ENCODE peak calls at places on chromosomes 6 and 20, in ten cellular contexts. One of them, this sample, is unnamed.

GRCh38 chr20:62066983-62067433 is 1.3 kb upstream of the TAF4 start:
- DNase-seq in ovary: peak
- DNase-seq in HCT116: no peak
- DNase-seq in heart left ventricle: no peak
- DNase-seq in A549: no peak
- DNase-seq in tibial nerve: no peak
- DNase-seq in stomach: no peak
- DNase-seq in breast epithelium: peak
- DNase-seq in endothelial cell of umbilical vein: no peak
- DNase-seq in IMR-90: no peak
- DNase-seq in this sample: no peak

GRCh38 chr6:138035070-138035469 is 72.1 kb downstream of the PERP start:
- DNase-seq in stomach: no peak
- DNase-seq in endothelial cell of umbilical vein: no peak
- DNase-seq in heart left ventricle: no peak
- DNase-seq in A549: no peak
- DNase-seq in breast epithelium: no peak
- DNase-seq in IMR-90: no peak
- DNase-seq in HCT116: no peak
- DNase-seq in ovary: no peak
- DNase-seq in tibial nerve: no peak
- DNase-seq in this sample: no peak

GRCh38 chr6:153059757-153060156 is 57.2 kb upstream of the MTRF1L start:
- DNase-seq in HCT116: no peak
- DNase-seq in IMR-90: no peak
- DNase-seq in A549: no peak
- DNase-seq in tibial nerve: no peak
- DNase-seq in stomach: no peak
- DNase-seq in breast epithelium: no peak
- DNase-seq in endothelial cell of umbilical vein: peak
- DNase-seq in ovary: no peak
- DNase-seq in heart left ventricle: no peak
- DNase-seq in this sample: no peak

GRCh38 chr20:18919996-18920395 is 106.4 kb downstream of the SCP2D1 start:
- DNase-seq in stomach: no peak
- DNase-seq in A549: no peak
- DNase-seq in endothelial cell of umbilical vein: no peak
- DNase-seq in ovary: no peak
- DNase-seq in heart left ventricle: no peak
- DNase-seq in HCT116: no peak
- DNase-seq in breast epithelium: no peak
- DNase-seq in tibial nerve: no peak
- DNase-seq in IMR-90: no peak
- DNase-seq in this sample: no peak

GRCh38 chr6:106117579-106117978 is 31.4 kb downstream of the PRDM1 start:
- DNase-seq in tibial nerve: no peak
- DNase-seq in ovary: no peak
- DNase-seq in A549: no peak
- DNase-seq in HCT116: no peak
- DNase-seq in IMR-90: no peak
- DNase-seq in endothelial cell of umbilical vein: no peak
- DNase-seq in stomach: no peak
- DNase-seq in heart left ventricle: no peak
- DNase-seq in breast epithelium: no peak
- DNase-seq in this sample: no peak

GRCh38 chr20:39605908-39606307 is 643.8 kb downstream of the DHX35 start:
- DNase-seq in HCT116: no peak
- DNase-seq in IMR-90: no peak
- DNase-seq in breast epithelium: no peak
- DNase-seq in heart left ventricle: no peak
- DNase-seq in ovary: no peak
- DNase-seq in stomach: no peak
- DNase-seq in endothelial cell of umbilical vein: no peak
- DNase-seq in tibial nerve: no peak
- DNase-seq in A549: no peak
- DNase-seq in this sample: no peak

GRCh38 chr20:52484438-52484837 is 292.9 kb upstream of the ZFP64 start:
- DNase-seq in IMR-90: peak
- DNase-seq in tibial nerve: no peak
- DNase-seq in ovary: no peak
- DNase-seq in A549: no peak
- DNase-seq in heart left ventricle: no peak
- DNase-seq in stomach: no peak
- DNase-seq in breast epithelium: no peak
- DNase-seq in endothelial cell of umbilical vein: no peak
- DNase-seq in HCT116: no peak
- DNase-seq in this sample: no peak

GRCh38 chr6:33205172-33206026 is 944 bp downstream of the HSD17B8 start:
- DNase-seq in tibial nerve: no peak
- DNase-seq in A549: peak
- DNase-seq in stomach: no peak
- DNase-seq in HCT116: peak
- DNase-seq in ovary: no peak
- DNase-seq in breast epithelium: no peak
- DNase-seq in heart left ventricle: no peak
- DNase-seq in endothelial cell of umbilical vein: no peak
- DNase-seq in IMR-90: peak
- DNase-seq in this sample: no peak

GRCh38 chr6:151005896-151006632 is 140.6 kb downstream of the MTHFD1L start:
- DNase-seq in IMR-90: no peak
- DNase-seq in endothelial cell of umbilical vein: peak
- DNase-seq in ovary: no peak
- DNase-seq in HCT116: no peak
- DNase-seq in breast epithelium: no peak
- DNase-seq in heart left ventricle: no peak
- DNase-seq in A549: no peak
- DNase-seq in stomach: no peak
- DNase-seq in tibial nerve: no peak
- DNase-seq in this sample: no peak

GRCh38 chr6:151007069-151007468 is 141.6 kb downstream of the MTHFD1L start:
- DNase-seq in endothelial cell of umbilical vein: no peak
- DNase-seq in IMR-90: no peak
- DNase-seq in heart left ventricle: no peak
- DNase-seq in stomach: no peak
- DNase-seq in A549: no peak
- DNase-seq in HCT116: no peak
- DNase-seq in tibial nerve: no peak
- DNase-seq in breast epithelium: no peak
- DNase-seq in ovary: no peak
- DNase-seq in this sample: no peak

GRCh38 chr6:151002562-151002961 is 137.1 kb downstream of the MTHFD1L start:
- DNase-seq in heart left ventricle: no peak
- DNase-seq in HCT116: no peak
- DNase-seq in IMR-90: peak
- DNase-seq in breast epithelium: no peak
- DNase-seq in stomach: no peak
- DNase-seq in A549: no peak
- DNase-seq in tibial nerve: no peak
- DNase-seq in ovary: no peak
- DNase-seq in endothelial cell of umbilical vein: no peak
- DNase-seq in this sample: no peak

GRCh38 chr6:151005126-151005525 is 139.6 kb downstream of the MTHFD1L start:
- DNase-seq in HCT116: no peak
- DNase-seq in IMR-90: no peak
- DNase-seq in breast epithelium: no peak
- DNase-seq in stomach: no peak
- DNase-seq in A549: no peak
- DNase-seq in tibial nerve: no peak
- DNase-seq in endothelial cell of umbilical vein: no peak
- DNase-seq in heart left ventricle: no peak
- DNase-seq in ovary: no peak
- DNase-seq in this sample: no peak

DNA sequence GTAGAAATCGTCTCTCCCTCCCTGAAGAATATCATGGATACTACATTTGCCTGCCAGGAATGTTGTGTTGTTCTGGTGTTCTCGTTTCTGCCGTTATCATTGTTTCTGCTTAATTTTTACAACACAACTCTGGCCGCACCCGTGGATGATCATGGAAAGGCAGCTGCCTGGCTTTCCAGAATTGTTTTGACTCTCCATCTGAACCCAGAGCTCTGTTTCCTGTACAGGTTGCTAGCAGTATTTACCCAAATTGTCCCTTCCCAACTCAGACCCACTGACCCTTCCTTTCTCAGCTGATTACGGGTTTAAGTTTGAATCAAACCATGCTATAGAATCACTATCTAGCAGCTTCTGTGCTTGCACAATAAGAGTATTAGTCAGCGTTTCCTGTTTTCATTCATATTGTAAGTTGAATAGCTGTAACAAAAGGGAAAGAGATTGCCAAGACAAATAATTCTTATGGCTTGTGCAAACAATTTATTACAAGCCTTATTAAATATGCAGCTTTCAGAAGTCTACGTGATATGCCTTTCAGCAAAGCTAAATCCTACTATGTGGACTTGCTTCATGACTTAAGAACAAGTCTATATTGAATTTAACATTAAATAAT is 139.0 kb downstream of the MTHFD1L start:
- DNase-seq in breast epithelium: no peak
- DNase-seq in HCT116: no peak
- DNase-seq in IMR-90: peak
- DNase-seq in heart left ventricle: no peak
- DNase-seq in tibial nerve: no peak
- DNase-seq in A549: peak
- DNase-seq in ovary: no peak
- DNase-seq in stomach: no peak
- DNase-seq in endothelial cell of umbilical vein: peak
- DNase-seq in this sample: no peak
- H3K4me3 ChIP-seq in breast epithelium: no peak
- H3K4me3 ChIP-seq in HCT116: no peak
- H3K4me3 ChIP-seq in IMR-90: no peak
- H3K4me3 ChIP-seq in heart left ventricle: peak
- H3K4me3 ChIP-seq in tibial nerve: no peak
- H3K4me3 ChIP-seq in A549: no peak
- H3K4me3 ChIP-seq in ovary: no peak
- H3K4me3 ChIP-seq in stomach: no peak
- H3K4me3 ChIP-seq in endothelial cell of umbilical vein: no peak
- H3K4me3 ChIP-seq in this sample: no peak

GRCh38 chr20:15336011-15336410 is 998.6 kb upstream of the FLRT3 start:
- DNase-seq in tibial nerve: no peak
- DNase-seq in breast epithelium: no peak
- DNase-seq in A549: no peak
- DNase-seq in IMR-90: no peak
- DNase-seq in heart left ventricle: no peak
- DNase-seq in stomach: no peak
- DNase-seq in endothelial cell of umbilical vein: no peak
- DNase-seq in HCT116: no peak
- DNase-seq in ovary: no peak
- DNase-seq in this sample: no peak

GRCh38 chr20:15327123-15327522 is 989.7 kb upstream of the FLRT3 start:
- DNase-seq in ovary: no peak
- DNase-seq in endothelial cell of umbilical vein: no peak
- DNase-seq in stomach: no peak
- DNase-seq in breast epithelium: no peak
- DNase-seq in HCT116: no peak
- DNase-seq in A549: no peak
- DNase-seq in tibial nerve: no peak
- DNase-seq in IMR-90: no peak
- DNase-seq in heart left ventricle: no peak
- DNase-seq in this sample: no peak

GRCh38 chr20:15333170-15333569 is 995.8 kb upstream of the FLRT3 start:
- DNase-seq in tibial nerve: no peak
- DNase-seq in HCT116: no peak
- DNase-seq in stomach: no peak
- DNase-seq in IMR-90: no peak
- DNase-seq in heart left ventricle: no peak
- DNase-seq in ovary: no peak
- DNase-seq in endothelial cell of umbilical vein: no peak
- DNase-seq in breast epithelium: no peak
- DNase-seq in A549: no peak
- DNase-seq in this sample: no peak

GRCh38 chr20:15328084-15328483 is 990.7 kb upstream of the FLRT3 start:
- DNase-seq in heart left ventricle: no peak
- DNase-seq in A549: no peak
- DNase-seq in IMR-90: no peak
- DNase-seq in stomach: no peak
- DNase-seq in breast epithelium: no peak
- DNase-seq in HCT116: no peak
- DNase-seq in tibial nerve: no peak
- DNase-seq in ovary: no peak
- DNase-seq in endothelial cell of umbilical vein: no peak
- DNase-seq in this sample: no peak

GRCh38 chr20:15332711-15333160 is 995.3 kb upstream of the FLRT3 start:
- DNase-seq in heart left ventricle: no peak
- DNase-seq in A549: no peak
- DNase-seq in IMR-90: no peak
- DNase-seq in breast epithelium: no peak
- DNase-seq in tibial nerve: no peak
- DNase-seq in endothelial cell of umbilical vein: no peak
- DNase-seq in ovary: no peak
- DNase-seq in stomach: no peak
- DNase-seq in HCT116: no peak
- DNase-seq in this sample: no peak
- TF ChIP-seq POLR2A in heart left ventricle: no peak
- TF ChIP-seq POLR2A in A549: no peak
- TF ChIP-seq POLR2A in IMR-90: no peak
- TF ChIP-seq POLR2A in breast epithelium: no peak
- TF ChIP-seq POLR2A in tibial nerve: no peak
- TF ChIP-seq POLR2A in endothelial cell of umbilical vein: no peak
- TF ChIP-seq POLR2A in ovary: no peak
- TF ChIP-seq POLR2A in stomach: no peak
- TF ChIP-seq POLR2A in HCT116: no peak
- TF ChIP-seq POLR2A in this sample: no peak

GRCh38 chr20:33131949-33132822 is 35.8 kb upstream of the BPIFA2 start:
- DNase-seq in ovary: no peak
- DNase-seq in breast epithelium: no peak
- DNase-seq in stomach: no peak
- DNase-seq in endothelial cell of umbilical vein: no peak
- DNase-seq in A549: peak
- DNase-seq in IMR-90: no peak
- DNase-seq in heart left ventricle: no peak
- DNase-seq in HCT116: no peak
- DNase-seq in tibial nerve: no peak
- DNase-seq in this sample: no peak
- H3K27ac ChIP-seq in ovary: no peak
- H3K27ac ChIP-seq in breast epithelium: no peak
- H3K27ac ChIP-seq in stomach: no peak
- H3K27ac ChIP-seq in endothelial cell of umbilical vein: no peak
- H3K27ac ChIP-seq in A549: no peak
- H3K27ac ChIP-seq in IMR-90: no peak
- H3K27ac ChIP-seq in heart left ventricle: no peak
- H3K27ac ChIP-seq in HCT116: no peak
- H3K27ac ChIP-seq in tibial nerve: no peak
- H3K27ac ChIP-seq in this sample: no peak

DNA sequence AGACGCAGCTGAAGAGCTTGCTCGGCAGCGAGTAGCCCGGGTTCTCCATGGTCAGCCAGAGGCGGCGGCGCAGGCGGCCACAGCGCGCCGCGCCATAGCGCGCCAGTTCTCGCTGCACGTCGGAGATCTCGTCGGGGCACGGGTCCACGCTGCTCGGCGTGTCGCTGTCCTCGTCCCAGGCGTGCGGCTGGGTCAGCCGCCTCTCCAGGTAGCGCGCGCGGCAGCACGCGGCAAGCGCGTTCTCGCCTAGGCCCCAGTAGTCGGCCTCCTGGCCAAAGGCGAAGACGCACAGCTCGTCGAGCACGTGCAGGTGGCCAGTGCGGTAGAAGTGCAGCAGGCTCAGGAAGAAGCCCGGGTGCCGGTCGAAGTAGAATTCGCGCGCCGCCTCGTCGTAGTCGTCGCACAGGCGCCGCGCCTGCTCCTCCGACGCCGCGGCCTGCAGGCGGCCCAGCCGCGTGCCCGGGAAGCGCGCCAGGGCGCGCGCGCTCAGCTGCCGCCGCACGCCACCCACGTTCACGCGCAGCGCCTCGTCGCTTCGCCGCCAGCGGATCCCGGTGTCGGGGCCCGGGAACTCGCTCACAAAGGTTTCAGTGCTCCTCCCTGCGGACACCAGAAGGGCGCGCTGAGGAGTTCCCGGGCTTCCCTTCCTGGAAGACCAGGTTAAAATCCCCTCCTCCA is 2.7 kb downstream of the KCNS1 start:
- DNase-seq in stomach: peak
- DNase-seq in IMR-90: no peak
- DNase-seq in A549: no peak
- DNase-seq in ovary: no peak
- DNase-seq in heart left ventricle: no peak
- DNase-seq in breast epithelium: no peak
- DNase-seq in HCT116: no peak
- DNase-seq in endothelial cell of umbilical vein: peak
- DNase-seq in tibial nerve: no peak
- DNase-seq in this sample: no peak
- H3K4me3 ChIP-seq in stomach: peak
- H3K4me3 ChIP-seq in IMR-90: peak
- H3K4me3 ChIP-seq in A549: no peak
- H3K4me3 ChIP-seq in ovary: no peak
- H3K4me3 ChIP-seq in heart left ventricle: peak
- H3K4me3 ChIP-seq in breast epithelium: no peak
- H3K4me3 ChIP-seq in HCT116: no peak
- H3K4me3 ChIP-seq in endothelial cell of umbilical vein: peak
- H3K4me3 ChIP-seq in tibial nerve: no peak
- H3K4me3 ChIP-seq in this sample: no peak